ENCODE peak calls at places on chromosomes 1 and 21, in five cellular contexts. V is psoas muscle, N is cardiac muscle cell, E is tibial nerve, T is esophagus squamous epithelium. Y is an unnamed sample. For H3K4me1, the result is how much of the 10 kb centered on the place peaks cover.

GRCh38 chr1:39858315-39858714 is 25.0 kb downstream of the TRIT1 start:
- DNase-seq in E (no peak), N (no peak), T (no peak), V (no peak), Y (no peak)

GRCh38 chr1:179575497-179576314 is at the start of gene NPHS2:
- DNase-seq in E (no peak), N (no peak), T (no peak), V (no peak), Y (no peak)

GRCh38 chr1:28322209-28322608 is 6.6 kb upstream of the MED18 start:
- DNase-seq in E (no peak), N (no peak), T (no peak), V (no peak), Y (no peak)

GRCh38 chr1:213070399-213070798 is 19.4 kb downstream of the RPS6KC1 start:
- DNase-seq in V (no peak), N (peak), T (no peak), E (no peak), Y (peak)

GRCh38 chr1:156970017-156970416 is 49.6 kb downstream of the LRRC71 start:
- DNase-seq in V (no peak), E (no peak), N (peak), T (no peak), Y (no peak)

GRCh38 chr1:233406339-233406960 is 78.9 kb downstream of the MAP3K21 start:
- DNase-seq in E (no peak), T (no peak), N (no peak), V (no peak), Y (no peak)

GRCh38 chr21:25565272-25566199 is 41.7 kb downstream of the MRPL39 start:
- DNase-seq in V (no peak), T (no peak), E (no peak), N (no peak), Y (no peak)

GRCh38 chr1:205054013-205054412 is 11.0 kb downstream of the CNTN2 start:
- DNase-seq in E (no peak), V (no peak), N (no peak), T (no peak), Y (no peak)

GRCh38 chr21:45449658-45450502 is 44.9 kb downstream of the COL18A1 start:
- DNase-seq in T (no peak), E (no peak), V (peak), N (no peak), Y (no peak)

GRCh38 chr1:32273389-32274208 is 18.3 kb upstream of the HDAC1 start:
- DNase-seq in T (no peak), N (no peak), E (no peak), V (no peak), Y (no peak)

GRCh38 chr1:172069535-172069934 is 228.2 kb downstream of the DNM3 start:
- DNase-seq in V (no peak), T (no peak), N (peak), E (no peak), Y (no peak)

GRCh38 chr1:153506831-153507413 is 28.9 kb downstream of the S100A6 start:
- DNase-seq in N (peak), T (no peak), E (peak), V (peak), Y (no peak)

GRCh38 chr1:56359036-56359435 is 220.3 kb downstream of the PLPP3 start:
- DNase-seq in V (no peak), T (no peak), E (no peak), N (no peak), Y (no peak)
- H3K27ac ChIP-seq in V (peak), T (no peak), E (no peak), N (no peak), Y (no peak)

GRCh38 chr1:183237046-183237445 is 51.0 kb downstream of the LAMC2 start:
- DNase-seq in T (no peak), V (no peak), E (no peak), N (no peak), Y (no peak)
- H3K4me1 ChIP-seq in T (under half), V (under half), E (under half), N (under half), Y (under half)

GRCh38 chr1:207276465-207276864 is 45.0 kb upstream of the CD55 start:
- DNase-seq in N (no peak), E (no peak), T (no peak), V (no peak), Y (no peak)

GRCh38 chr1:207277241-207277640 is 44.2 kb upstream of the CD55 start:
- DNase-seq in N (no peak), T (no peak), E (no peak), V (no peak), Y (no peak)

GRCh38 chr1:207282049-207282448 is 39.4 kb upstream of the CD55 start:
- DNase-seq in E (no peak), T (no peak), V (no peak), N (peak), Y (no peak)

GRCh38 chr1:207282496-207283380 is 38.7 kb upstream of the CD55 start:
- DNase-seq in T (no peak), N (peak), V (no peak), E (no peak), Y (no peak)

DNA sequence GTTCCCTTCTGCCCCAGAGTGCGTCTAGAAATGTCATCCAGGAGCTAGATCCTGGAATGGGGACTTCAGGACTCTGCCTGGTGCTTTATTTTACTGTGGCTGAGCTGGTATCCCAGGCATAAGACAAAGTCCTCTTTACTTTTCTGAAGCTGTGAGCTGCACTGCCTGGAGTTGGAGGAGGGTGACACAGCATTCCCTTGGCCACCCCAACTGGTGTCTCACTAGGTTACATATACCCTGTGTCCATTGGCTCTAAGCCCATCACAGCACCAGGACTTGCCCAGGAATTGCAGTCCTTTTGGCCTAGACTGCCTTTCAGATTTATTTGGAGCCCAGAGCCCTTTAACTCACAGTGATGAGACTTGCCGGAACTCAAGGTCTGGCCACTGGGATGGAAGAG is 41.8 kb upstream of the CD55 start:
- DNase-seq in V (no peak), N (no peak), T (no peak), E (no peak), Y (no peak)
- H3K27ac ChIP-seq in V (no peak), N (no peak), T (no peak), E (no peak), Y (no peak)

DNA sequence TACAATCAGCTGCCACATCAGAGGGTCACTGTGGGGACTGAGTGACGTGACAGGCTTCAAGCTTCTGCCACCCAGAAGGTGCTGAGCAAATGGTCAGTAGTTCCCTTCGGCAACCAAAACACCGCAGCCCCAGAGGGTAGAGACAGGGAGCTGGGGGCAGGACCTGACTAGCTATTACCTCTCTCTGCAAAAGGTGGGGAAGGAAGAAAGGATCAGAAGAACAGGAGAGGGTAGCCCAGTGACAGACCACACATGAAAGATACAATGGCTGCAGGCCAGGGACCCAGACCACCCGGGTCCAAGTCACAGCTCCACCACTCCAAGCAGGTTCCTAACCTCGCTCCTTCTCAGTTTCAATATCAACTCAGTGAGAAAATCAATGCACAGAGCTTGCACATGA is 377.1 kb downstream of the NPHP4 start:
- DNase-seq in T (no peak), N (no peak), V (no peak), E (no peak), Y (no peak)
- H3K4me1 ChIP-seq in T (under half), N (under half), V (under half), E (under half), Y (under half)

GRCh38 chr1:230250676-230251075 is 175.5 kb downstream of the PGBD5 start:
- DNase-seq in V (no peak), E (no peak), T (no peak), N (no peak), Y (no peak)
- H3K27ac ChIP-seq in V (no peak), E (no peak), T (no peak), N (no peak), Y (no peak)

GRCh38 chr1:209881271-209882018 is 53.7 kb downstream of the UTP25 start:
- DNase-seq in E (no peak), T (no peak), N (no peak), V (no peak), Y (no peak)
- H3K4me1 ChIP-seq in E (under half), T (under half), N (under half), V (under half), Y (half or more)

GRCh38 chr1:236000781-236001180 is 64.1 kb downstream of the NID1 start:
- DNase-seq in V (no peak), E (no peak), T (no peak), N (no peak), Y (no peak)
- H3K27ac ChIP-seq in V (no peak), E (no peak), T (peak), N (no peak), Y (no peak)

Y was measured in SJCRH30.